ENCODE peak calls at places on chromosomes 4 and X, in nine cellular contexts. E, V, U, M, Q, Z, G, R and S are unnamed samples.

GRCh38 chr4:186881521-186882220 is 158.0 kb upstream of the FAT1 start:
- DNase-seq in E (no peak), V (no peak), U (peak; percentile 67), M (no peak), Q (no peak), Z (no peak), G (no peak), R (peak; percentile 65), S (no peak)

GRCh38 chr4:16717266-16717970 is 181.0 kb downstream of the LDB2 start:
- DNase-seq in E (no peak), V (no peak), U (peak; percentile 28), M (no peak), Q (no peak), Z (no peak), G (no peak), R (no peak), S (no peak)

GRCh38 chr4:7077371-7077770 is 9.5 kb upstream of the GRPEL1 start:
- DNase-seq in E (no peak), V (no peak), U (no peak), M (no peak), Q (no peak), Z (no peak), G (no peak), R (no peak), S (no peak)

GRCh38 chrX:136251042-136251991 is at the start of gene MAP7D3:
- DNase-seq in E (peak; percentile 72), V (peak; percentile 12), U (peak; percentile 33), M (no peak), Q (no peak), Z (peak; percentile 69), G (peak; percentile 79), R (peak; percentile 58), S (peak; percentile 57)

GRCh38 chr4:158006973-158007372 is 165.9 kb downstream of the GASK1B start:
- DNase-seq in E (no peak), V (no peak), U (peak; percentile 38), M (no peak), Q (no peak), Z (no peak), G (no peak), R (no peak), S (no peak)

GRCh38 chr4:89704651-89705395 is 132.1 kb downstream of the SNCA start:
- DNase-seq in E (no peak), V (no peak), U (no peak), M (peak; percentile 16), Q (no peak), Z (no peak), G (no peak), R (no peak), S (no peak)

GRCh38 chrX:123425904-123426303 is 241.8 kb downstream of the GRIA3 start:
- DNase-seq in E (no peak), V (no peak), U (peak; percentile 73), M (no peak), Q (no peak), Z (no peak), G (no peak), R (no peak), S (no peak)

GRCh38 chr4:78298618-78299017 is 241.5 kb downstream of the FRAS1 start:
- DNase-seq in E (no peak), V (no peak), U (peak; percentile 60), M (no peak), Q (no peak), Z (no peak), G (no peak), R (no peak), S (no peak)

GRCh38 chrX:20585782-20586181 is 319.1 kb upstream of the RPS6KA3 start:
- DNase-seq in E (no peak), V (no peak), U (no peak), M (no peak), Q (no peak), Z (no peak), G (no peak), R (no peak), S (no peak)

GRCh38 chr4:16916719-16917337 is 18.4 kb upstream of the LDB2 start:
- DNase-seq in E (no peak), V (peak; percentile 43), U (peak; percentile 56), M (no peak), Q (peak; percentile 83), Z (peak; percentile 30), G (peak; percentile 56), R (peak; percentile 42), S (peak; percentile 12)

GRCh38 chr4:1987721-1988326 is 20.9 kb downstream of the NELFA start:
- DNase-seq in E (no peak), V (no peak), U (no peak), M (no peak), Q (no peak), Z (no peak), G (no peak), R (no peak), S (no peak)

GRCh38 chr4:61734409-61734808 is 534.3 kb downstream of the ADGRL3 start:
- DNase-seq in E (no peak), V (no peak), U (no peak), M (no peak), Q (no peak), Z (no peak), G (no peak), R (no peak), S (no peak)

GRCh38 chr4:80206111-80206510 is 8.8 kb downstream of the PRDM8 start:
- DNase-seq in E (no peak), V (no peak), U (no peak), M (no peak), Q (no peak), Z (no peak), G (no peak), R (no peak), S (no peak)

GRCh38 chr4:71944956-71945355 is 86.8 kb upstream of the NPFFR2 start:
- DNase-seq in E (no peak), V (no peak), U (peak; percentile 39), M (no peak), Q (no peak), Z (no peak), G (no peak), R (peak; percentile 73), S (no peak)

GRCh38 chr4:168765726-168766125 is 244.3 kb downstream of the CBR4 start:
- DNase-seq in E (no peak), V (no peak), U (peak; percentile 83), M (no peak), Q (no peak), Z (peak; percentile 46), G (peak; percentile 74), R (no peak), S (no peak)

GRCh38 chr4:89755210-89755609 is 81.8 kb downstream of the SNCA start:
- DNase-seq in E (no peak), V (no peak), U (peak; percentile 15), M (no peak), Q (no peak), Z (no peak), G (no peak), R (peak; percentile 26), S (no peak)

GRCh38 chr4:168811793-168812651 is 198.0 kb downstream of the CBR4 start:
- DNase-seq in E (no peak), V (no peak), U (peak; percentile 86), M (no peak), Q (no peak), Z (no peak), G (no peak), R (peak; percentile 87), S (no peak)

GRCh38 chrX:78573630-78574029 is 85.5 kb downstream of the RTL3 start:
- DNase-seq in E (no peak), V (no peak), U (no peak), M (no peak), Q (no peak), Z (no peak), G (no peak), R (no peak), S (no peak)

GRCh38 chr4:128854433-128854832 is 44.9 kb downstream of the JADE1 start:
- DNase-seq in E (no peak), V (no peak), U (peak; percentile 12), M (no peak), Q (no peak), Z (no peak), G (no peak), R (peak; percentile 75), S (no peak)

GRCh38 chr4:168183717-168184571 is 91.6 kb downstream of the ANXA10 start:
- DNase-seq in E (no peak), V (no peak), U (peak; percentile 51), M (peak; percentile 31), Q (peak; percentile 50), Z (no peak), G (no peak), R (peak; percentile 43), S (no peak)

GRCh38 chr4:88940506-88940905 is 116.5 kb downstream of the FAM13A start:
- DNase-seq in E (no peak), V (no peak), U (no peak), M (no peak), Q (no peak), Z (no peak), G (no peak), R (no peak), S (no peak)

GRCh38 chrX:27966492-27966891 is 14.8 kb downstream of the DCAF8L1 start:
- DNase-seq in E (no peak), V (no peak), U (no peak), M (no peak), Q (no peak), Z (no peak), G (no peak), R (no peak), S (no peak)

GRCh38 chr4:10075158-10075863 is 41.3 kb downstream of the WDR1 start:
- DNase-seq in E (no peak), V (no peak), U (no peak), M (no peak), Q (no peak), Z (peak; percentile 13), G (peak; percentile 37), R (no peak), S (no peak)

GRCh38 chr4:82517043-82517442 is 44.7 kb downstream of the TMEM150C start:
- DNase-seq in E (no peak), V (no peak), U (peak; percentile 35), M (no peak), Q (no peak), Z (no peak), G (no peak), R (peak; percentile 37), S (no peak)

GRCh38 chr4:177047851-177048174 is 255.1 kb upstream of the VEGFC start:
- DNase-seq in E (no peak), V (no peak), U (peak; percentile 66), M (no peak), Q (no peak), Z (no peak), G (no peak), R (no peak), S (no peak)